ENCODE peak calls at places on chromosomes 12 and 14, in eight cellular contexts. V is MM.1S, O is pancreas, W is fibroblast of mammary gland, E is fibroblast of pulmonary artery, B is astrocyte, H is upper lobe of right lung, C is nephron progenitor cell. P is an unnamed sample.

GRCh38 chr14:54220122-54220691 is 176.6 kb upstream of the CDKN3 start:
- DNase-seq in V (no peak), O (no peak), W (no peak), E (no peak), B (no peak), H (no peak), C (peak), P (no peak)

GRCh38 chr14:91843437-91843836 is 23.9 kb downstream of the TC2N start:
- DNase-seq in V (no peak), O (no peak), W (peak), E (no peak), B (no peak), H (no peak), C (no peak), P (no peak)

GRCh38 chr14:104360522-104360921 is 219.0 kb upstream of the C14orf180 start:
- DNase-seq in V (no peak), O (no peak), W (no peak), E (no peak), B (no peak), H (peak), C (no peak), P (no peak)

GRCh38 chr12:91622981-91623380 is 440.4 kb upstream of the DCN start:
- DNase-seq in V (no peak), O (no peak), W (no peak), E (no peak), B (no peak), H (no peak), C (no peak), P (no peak)

GRCh38 chr12:114361992-114362391 is 44.0 kb downstream of the TBX5 start:
- DNase-seq in V (no peak), O (no peak), W (no peak), E (no peak), B (no peak), H (no peak), C (no peak), P (no peak)

GRCh38 chr14:50399251-50400032 is 2.8 kb upstream of the CDKL1 start:
- DNase-seq in V (no peak), O (no peak), W (peak), E (peak), B (peak), H (no peak), C (no peak), P (no peak)

GRCh38 chr12:86376052-86376451 is 119.9 kb upstream of the MGAT4C start:
- DNase-seq in V (no peak), O (no peak), W (no peak), E (no peak), B (no peak), H (no peak), C (no peak), P (no peak)

GRCh38 chr14:26282578-26282977 is 315.3 kb downstream of the NOVA1 start:
- DNase-seq in V (no peak), O (no peak), W (no peak), E (no peak), B (no peak), H (no peak), C (no peak), P (no peak)

GRCh38 chr14:30725763-30726162 is 103.6 kb downstream of the SCFD1 start:
- DNase-seq in V (no peak), O (no peak), W (peak), E (peak), B (no peak), H (no peak), C (no peak), P (no peak)

DNA sequence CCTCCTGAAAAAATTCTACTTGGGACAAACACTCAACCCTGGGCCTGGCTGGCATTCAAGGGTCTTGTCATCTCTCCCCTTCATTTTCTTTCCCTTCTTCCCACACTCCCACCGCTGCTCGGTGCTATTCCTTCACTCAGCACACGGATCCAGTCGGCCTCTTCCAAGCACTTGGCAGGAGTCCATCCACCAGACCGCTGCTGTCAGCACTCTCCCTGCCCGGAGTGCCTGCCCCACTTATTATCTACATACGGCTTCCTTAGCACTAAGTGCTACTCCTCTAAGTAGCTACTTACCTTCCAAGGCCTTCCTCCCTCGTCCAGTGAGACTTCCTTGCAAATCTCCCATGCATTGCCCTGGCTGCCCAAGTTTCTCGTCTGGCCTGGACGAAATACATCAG is 29.8 kb downstream of the CALM1 start:
- DNase-seq in V (no peak), O (no peak), W (peak), E (peak), B (no peak), H (no peak), C (no peak), P (no peak)
- TF ChIP-seq CTCF in V (no peak), O (no peak), W (no peak), E (no peak), B (no peak), H (no peak), C (no peak), P (no peak)

GRCh38 chr14:99928963-99929362 is 135.8 kb downstream of the EML1 start:
- DNase-seq in V (no peak), O (no peak), W (peak), E (no peak), B (no peak), H (no peak), C (no peak), P (no peak)
- TF ChIP-seq CTCF in V (no peak), O (no peak), W (no peak), E (no peak), B (no peak), H (no peak), C (no peak), P (no peak)

GRCh38 chr12:104436790-104437189 is 20.0 kb upstream of the CHST11 start:
- DNase-seq in V (no peak), O (no peak), W (no peak), E (no peak), B (no peak), H (no peak), C (no peak), P (no peak)
- TF ChIP-seq CTCF in V (no peak), O (no peak), W (no peak), E (no peak), B (no peak), H (no peak), C (no peak), P (no peak)

GRCh38 chr14:37597538-37598084 is 2.2 kb downstream of the TTC6 start:
- DNase-seq in V (no peak), O (no peak), W (peak), E (no peak), B (no peak), H (peak), C (peak), P (no peak)
- TF ChIP-seq CTCF in V (no peak), O (no peak), W (peak), E (peak), B (peak), H (peak), C (peak), P (peak)

DNA sequence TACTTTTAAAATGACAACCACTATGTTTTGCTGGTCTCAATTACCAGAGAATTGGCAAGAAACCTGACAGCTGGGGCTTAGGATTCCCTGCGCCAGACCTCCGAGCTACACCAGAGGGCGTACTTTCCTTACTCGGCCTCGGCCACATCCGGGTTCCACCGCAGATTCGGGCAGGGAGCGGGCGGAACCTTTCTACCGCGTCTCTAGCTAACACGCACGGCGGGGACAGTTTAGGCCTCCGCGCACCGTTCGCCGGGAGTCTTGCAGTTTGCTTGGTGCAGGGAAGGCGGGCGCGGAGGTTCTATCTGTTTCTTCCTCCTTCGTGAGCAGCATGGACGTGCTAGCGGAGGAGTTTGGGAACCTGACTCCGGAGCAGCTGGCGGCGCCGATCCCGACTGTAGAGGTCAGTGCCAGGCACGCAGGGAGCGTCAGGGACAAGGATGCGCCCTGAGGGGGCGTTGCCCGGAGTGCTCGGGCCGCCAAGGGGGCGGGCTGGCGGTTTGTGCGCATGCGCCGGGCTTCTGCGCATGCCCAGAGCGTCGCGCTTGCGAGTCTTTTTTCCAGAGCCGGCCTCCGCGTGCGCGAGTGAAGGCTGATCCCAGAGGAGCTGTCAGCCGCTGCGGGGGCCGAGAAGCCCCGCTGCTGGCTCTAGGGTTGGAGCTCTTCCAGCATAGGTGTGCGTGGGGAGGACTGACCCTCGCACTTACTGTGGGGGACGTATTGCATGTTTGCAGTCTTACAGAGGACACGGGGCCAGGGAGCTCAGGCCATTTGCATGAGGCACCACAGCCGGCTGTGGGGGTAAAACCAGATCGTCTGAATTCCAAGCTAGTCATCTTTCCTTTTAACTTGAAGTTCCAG is at the start of gene POLR3B:
- DNase-seq in V (peak), O (peak), W (peak), E (peak), B (peak), H (peak), C (peak), P (peak)
- TF ChIP-seq CTCF in V (peak), O (peak), W (peak), E (peak), B (peak), H (peak), C (peak), P (peak)

GRCh38 chr12:72141381-72141780 is 130.8 kb upstream of the TRHDE start:
- DNase-seq in V (peak), O (no peak), W (no peak), E (peak), B (no peak), H (no peak), C (no peak), P (no peak)
- TF ChIP-seq CTCF in V (peak), O (no peak), W (peak), E (no peak), B (peak), H (peak), C (peak), P (peak)

GRCh38 chr12:20547788-20548575 is 147.2 kb upstream of the SLCO1C1 start:
- DNase-seq in V (no peak), O (no peak), W (peak), E (peak), B (peak), H (no peak), C (no peak), P (no peak)

GRCh38 chr12:20548592-20548991 is 146.5 kb upstream of the SLCO1C1 start:
- DNase-seq in V (no peak), O (no peak), W (no peak), E (no peak), B (no peak), H (no peak), C (no peak), P (no peak)

GRCh38 chr12:20546267-20546666 is 148.9 kb upstream of the SLCO1C1 start:
- DNase-seq in V (no peak), O (no peak), W (no peak), E (no peak), B (no peak), H (no peak), C (no peak), P (no peak)

GRCh38 chr12:20555015-20555414 is 140.1 kb upstream of the SLCO1C1 start:
- DNase-seq in V (no peak), O (peak), W (no peak), E (no peak), B (no peak), H (no peak), C (no peak), P (peak)

DNA sequence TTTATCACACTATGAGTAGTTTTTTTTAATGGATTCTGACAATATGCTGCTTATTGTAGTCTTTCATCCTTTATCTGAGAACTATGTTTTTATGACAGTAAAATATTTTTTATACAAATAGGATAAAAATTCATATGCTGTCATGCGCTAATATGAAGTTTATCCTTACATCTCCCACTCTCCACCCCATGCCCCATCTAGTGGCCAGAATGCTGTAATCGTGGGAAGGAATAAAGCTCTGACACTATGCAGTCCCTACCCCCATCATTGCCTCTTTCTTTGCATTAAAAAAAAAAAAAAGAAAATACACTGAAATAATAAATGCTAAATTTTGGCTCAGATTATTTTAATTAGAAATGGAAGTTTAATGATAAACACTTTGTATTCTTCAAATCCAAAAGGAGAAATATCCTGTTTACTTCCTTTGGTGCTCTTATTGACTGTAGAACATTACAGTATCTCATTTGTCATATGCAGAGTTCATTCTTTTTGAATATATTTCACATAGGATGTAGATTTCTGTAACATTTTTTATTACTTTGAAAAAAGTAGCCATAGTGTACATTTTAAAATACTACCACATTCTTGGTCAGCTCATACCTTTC is 145.9 kb upstream of the SLCO1C1 start:
- DNase-seq in V (peak), O (no peak), W (peak), E (peak), B (no peak), H (no peak), C (peak), P (no peak)
- TF ChIP-seq CTCF in V (peak), O (no peak), W (peak), E (peak), B (peak), H (peak), C (peak), P (peak)